ENCODE peak calls at places on chromosomes 5 and 9, in four cellular contexts. O is ovary, Y is RWPE1, Z is cardiac muscle cell. J is an unnamed sample.

GRCh38 chr5:43141211-43141610 is 20.5 kb downstream of the ZNF131 start:
- DNase-seq in Z (no peak), Y (no peak), O (no peak), J (no peak)

GRCh38 chr5:103397996-103398581 is 139.5 kb downstream of the MACIR start:
- DNase-seq in Y (no peak), O (no peak), Z (no peak), J (no peak)

GRCh38 chr5:132865668-132866341 is 464 bp downstream of the GDF9 start:
- DNase-seq in Z (no peak), Y (no peak), O (no peak), J (no peak)

GRCh38 chr5:80220268-80220897 is 35.5 kb downstream of the SERINC5 start:
- DNase-seq in O (no peak), Z (no peak), Y (no peak), J (no peak)

GRCh38 chr5:158958048-158958994 is 141.4 kb downstream of the EBF1 start:
- DNase-seq in O (no peak), Z (no peak), Y (no peak), J (no peak)

GRCh38 chr5:155883966-155884555 is 442.9 kb upstream of the SGCD start:
- DNase-seq in Z (no peak), Y (no peak), O (no peak), J (no peak)

GRCh38 chr9:122192261-122192875 is 32.7 kb downstream of the MORN5 start:
- DNase-seq in O (no peak), Y (no peak), Z (no peak), J (no peak)

GRCh38 chr5:27472875-27473274 is 434.5 kb upstream of the CDH9 start:
- DNase-seq in Z (no peak), O (no peak), Y (no peak), J (no peak)

GRCh38 chr9:132641216-132641615 is 28.6 kb downstream of the DDX31 start:
- DNase-seq in Z (no peak), Y (no peak), O (no peak), J (no peak)

GRCh38 chr9:88872171-88872946 is 118.9 kb upstream of the S1PR3 start:
- DNase-seq in Y (no peak), O (no peak), Z (peak), J (no peak)

GRCh38 chr9:137365056-137365455 is 57.9 kb downstream of the EXD3 start:
- DNase-seq in Y (no peak), O (no peak), Z (no peak), J (peak)

GRCh38 chr5:6399978-6400910 is 21.9 kb upstream of the MED10 start:
- DNase-seq in O (no peak), Z (no peak), Y (peak), J (no peak)

GRCh38 chr5:112646139-112646941 is 91.3 kb upstream of the APC start:
- DNase-seq in O (no peak), Y (no peak), Z (no peak), J (no peak)

GRCh38 chr5:63923914-63924313 is 38.3 kb downstream of the HTR1A start:
- DNase-seq in O (no peak), Z (no peak), Y (peak), J (no peak)

GRCh38 chr9:89522261-89522978 is 24.5 kb upstream of the SEMA4D start:
- DNase-seq in O (no peak), Y (no peak), Z (no peak), J (peak)

GRCh38 chr9:114382951-114383865 is 4.6 kb downstream of the AKNA start:
- DNase-seq in Z (peak), O (peak), Y (no peak), J (no peak)

J was measured in sciatic nerve.